ENCODE peak calls at places on chromosomes 11 and 22, in four cellular contexts. C, T, K and Y are unnamed samples.

GRCh38 chr11:66289548-66290331 is 797 bp upstream of the YIF1A start:
- DNase-seq in C (peak; percentile 86), T (no peak), K (peak; percentile 82), Y (peak; percentile 89)

GRCh38 chr11:29518389-29519174 is 498.2 kb downstream of the KCNA4 start:
- DNase-seq in C (no peak), T (no peak), K (no peak), Y (peak; percentile 7)

GRCh38 chr11:61021661-61022212 is 50.3 kb downstream of the CD6 start:
- DNase-seq in C (peak; percentile 69), T (no peak), K (peak; percentile 76), Y (peak; percentile 75)

GRCh38 chr11:122979103-122979814 is 2.4 kb downstream of the BSX start:
- DNase-seq in C (no peak), T (no peak), K (no peak), Y (no peak)

GRCh38 chr11:109972939-109973338 is 120.3 kb upstream of the ZC3H12C start:
- DNase-seq in C (no peak), T (no peak), K (no peak), Y (peak; percentile 27)

GRCh38 chr11:25159341-25159740 is 662.5 kb downstream of the LUZP2 start:
- DNase-seq in C (no peak), T (no peak), K (no peak), Y (no peak)

GRCh38 chr11:79939111-79939510 is 498.3 kb upstream of the TENM4 start:
- DNase-seq in C (no peak), T (no peak), K (no peak), Y (no peak)

GRCh38 chr22:42170946-42171345 is 40.3 kb upstream of the CYP2D6 start:
- DNase-seq in C (no peak), T (no peak), K (no peak), Y (no peak)

GRCh38 chr11:66327171-66328035 is 8.8 kb downstream of the RIN1 start:
- DNase-seq in C (no peak), T (no peak), K (no peak), Y (no peak)

GRCh38 chr22:20591660-20592310 is 84.4 kb downstream of the MED15 start:
- DNase-seq in C (no peak), T (no peak), K (peak; percentile 58), Y (no peak)

GRCh38 chr11:118410055-118410745 is 8.8 kb downstream of the ATP5MG start:
- DNase-seq in C (no peak), T (no peak), K (no peak), Y (no peak)

GRCh38 chr11:126080206-126080941 is 17.7 kb upstream of the CDON start:
- DNase-seq in C (no peak), T (no peak), K (peak; percentile 38), Y (no peak)

GRCh38 chr11:122772945-122773344 is 65.4 kb upstream of the CRTAM start:
- DNase-seq in C (no peak), T (no peak), K (no peak), Y (no peak)

GRCh38 chr22:37870273-37870672 is 21.1 kb downstream of the EIF3L start:
- DNase-seq in C (no peak), T (no peak), K (peak; percentile 12), Y (no peak)

GRCh38 chr22:49124588-49124987 is 703.1 kb downstream of the BRD1 start:
- DNase-seq in C (no peak), T (no peak), K (peak; percentile 37), Y (no peak)

GRCh38 chr22:35140879-35141745 is 75.2 kb downstream of the ISX start:
- DNase-seq in C (no peak), T (no peak), K (no peak), Y (no peak)

GRCh38 chr22:38114484-38115398 is 4.3 kb upstream of the BAIAP2L2 start:
- DNase-seq in C (peak; percentile 70), T (peak; percentile 81), K (peak; percentile 83), Y (peak; percentile 78)

GRCh38 chr22:48918585-48919186 is 909.0 kb downstream of the BRD1 start:
- DNase-seq in C (no peak), T (peak; percentile 48), K (no peak), Y (no peak)

GRCh38 chr11:3010004-3010403 is 17.9 kb upstream of the NAP1L4 start:
- DNase-seq in C (no peak), T (no peak), K (no peak), Y (no peak)

GRCh38 chr11:77397631-77398030 is 76.3 kb downstream of the PAK1 start:
- DNase-seq in C (no peak), T (no peak), K (no peak), Y (no peak)

GRCh38 chr11:109073032-109073822 is 348.8 kb upstream of the C11orf87 start:
- DNase-seq in C (no peak), T (no peak), K (no peak), Y (no peak)